ENCODE peak calls at places on chromosomes 5 and 9, in four cellular contexts. F is IMR-90, P is upper lobe of right lung, Z is fibroblast of the aortic adventitia. O is an unnamed sample.

GRCh38 chr5:111984044-111984443 is 227.1 kb upstream of the NREP start:
- DNase-seq in F (peak), P (no peak), Z (peak), O (no peak)

GRCh38 chr5:148388692-148389091 is 4.9 kb downstream of the FBXO38 start:
- DNase-seq in F (peak), P (no peak), Z (peak), O (no peak)

GRCh38 chr9:126690431-126691051 is 76.8 kb downstream of the LMX1B start:
- DNase-seq in F (no peak), P (peak), Z (no peak), O (no peak)

GRCh38 chr5:110031402-110032140 is 341.8 kb downstream of the MAN2A1 start:
- DNase-seq in F (no peak), P (no peak), Z (no peak), O (peak)

GRCh38 chr5:122163151-122164069 is 34.1 kb downstream of the ZNF474 start:
- DNase-seq in F (peak), P (no peak), Z (peak), O (no peak)

GRCh38 chr5:155822177-155822576 is 504.8 kb upstream of the SGCD start:
- DNase-seq in F (no peak), P (no peak), Z (no peak), O (no peak)

GRCh38 chr5:112995764-112996618 is 19.4 kb downstream of the DCP2 start:
- DNase-seq in F (peak), P (no peak), Z (peak), O (peak)

GRCh38 chr5:132677191-132677590 is 3.4 kb downstream of the IL4 start:
- DNase-seq in F (peak), P (peak), Z (peak), O (no peak)

GRCh38 chr5:10441992-10442435 is 335 bp downstream of the ROPN1L start:
- DNase-seq in F (no peak), P (no peak), Z (no peak), O (no peak)

GRCh38 chr5:146825033-146825432 is 53.5 kb downstream of the PPP2R2B start:
- DNase-seq in F (peak), P (no peak), Z (peak), O (peak)

GRCh38 chr9:36739538-36740116 is 166.9 kb downstream of the MELK start:
- DNase-seq in F (no peak), P (no peak), Z (no peak), O (no peak)

GRCh38 chr9:4137755-4138154 is 162.1 kb downstream of the GLIS3 start:
- DNase-seq in F (peak), P (no peak), Z (peak), O (no peak)

GRCh38 chr5:138807182-138807581 is 54.0 kb downstream of the CTNNA1 start:
- DNase-seq in F (no peak), P (no peak), Z (no peak), O (peak)

GRCh38 chr5:74257645-74258328 is 382.7 kb downstream of the ENC1 start:
- DNase-seq in F (peak), P (no peak), Z (peak), O (no peak)

GRCh38 chr5:116738270-116738947 is 163.8 kb upstream of the SEMA6A start:
- DNase-seq in F (no peak), P (no peak), Z (no peak), O (no peak)

GRCh38 chr5:122871669-122872068 is 26.3 kb downstream of the SNX24 start:
- DNase-seq in F (no peak), P (no peak), Z (peak), O (no peak)

GRCh38 chr9:124054671-124055212 is 43.2 kb downstream of the LHX2 start:
- DNase-seq in F (peak), P (peak), Z (peak), O (no peak)

GRCh38 chr9:94802795-94803194 is 76.3 kb downstream of the AOPEP start:
- DNase-seq in F (peak), P (no peak), Z (no peak), O (no peak)
- H3K4me3 ChIP-seq in F (no peak), P (no peak), Z (no peak), O (no peak)

GRCh38 chr9:131685753-131686706 is 53.8 kb downstream of the RAPGEF1 start:
- DNase-seq in F (no peak), P (no peak), Z (no peak), O (no peak)
- H3K4me3 ChIP-seq in F (no peak), P (no peak), Z (no peak), O (no peak)

DNA sequence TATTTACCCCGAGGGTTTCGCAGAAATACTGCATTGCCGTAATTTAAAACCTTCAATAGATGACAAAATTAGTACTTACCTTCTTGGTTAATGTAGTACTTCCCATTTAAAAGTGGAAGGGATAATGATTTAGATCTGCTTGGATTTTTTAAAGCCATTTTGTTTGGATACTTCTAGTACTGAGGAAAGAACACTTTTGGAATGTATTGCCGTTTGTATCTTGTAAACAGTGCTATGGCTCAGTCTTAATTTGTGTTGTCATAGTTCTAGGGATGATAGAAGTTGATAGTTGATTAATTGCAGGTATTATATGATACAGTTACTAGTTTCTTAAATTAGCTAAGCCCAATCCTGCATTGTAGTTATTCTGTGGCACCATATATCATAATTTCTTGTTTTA is 33.1 kb downstream of the TNPO1 start:
- DNase-seq in F (no peak), P (no peak), Z (no peak), O (no peak)
- H3K4me3 ChIP-seq in F (peak), P (peak), Z (peak), O (peak)

DNA sequence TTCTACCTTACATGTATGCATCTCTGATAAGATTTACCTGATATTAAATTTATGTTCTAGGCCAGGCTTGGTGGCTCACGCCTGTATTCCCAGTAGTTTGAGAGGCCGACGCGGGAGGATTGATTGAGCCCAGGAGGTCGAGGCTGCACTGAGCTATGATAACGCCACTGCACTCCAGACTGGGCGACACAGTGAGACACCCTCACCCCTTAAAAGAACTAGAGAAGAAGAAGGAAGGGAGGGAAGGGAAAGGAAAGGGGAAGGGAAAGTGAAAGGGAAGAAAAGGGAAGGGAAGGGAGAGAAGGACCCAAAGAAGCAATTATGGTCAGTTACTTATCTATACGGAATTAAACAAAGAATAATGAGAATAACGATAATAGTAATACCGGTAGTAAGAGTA is 1.2 kb upstream of the RFK start:
- DNase-seq in F (no peak), P (no peak), Z (no peak), O (no peak)
- H3K4me3 ChIP-seq in F (no peak), P (peak), Z (no peak), O (peak)

GRCh38 chr9:16191691-16192402 is 639.0 kb downstream of the CCDC171 start:
- DNase-seq in F (peak), P (peak), Z (peak), O (peak)

GRCh38 chr9:16196206-16196605 is 643.4 kb downstream of the CCDC171 start:
- DNase-seq in F (peak), P (no peak), Z (peak), O (no peak)

GRCh38 chr9:16197578-16198370 is 644.9 kb downstream of the CCDC171 start:
- DNase-seq in F (peak), P (no peak), Z (no peak), O (no peak)

GRCh38 chr9:16191237-16191636 is 638.4 kb downstream of the CCDC171 start:
- DNase-seq in F (peak), P (no peak), Z (peak), O (no peak)

GRCh38 chr9:16192403-16193017 is 639.7 kb downstream of the CCDC171 start:
- DNase-seq in F (peak), P (no peak), Z (peak), O (no peak)
- H3K4me3 ChIP-seq in F (no peak), P (no peak), Z (peak), O (no peak)

GRCh38 chr9:34204011-34204635 is 25.3 kb downstream of the UBAP1 start:
- DNase-seq in F (no peak), P (no peak), Z (peak), O (no peak)

GRCh38 chr9:34206561-34206960 is 27.7 kb downstream of the UBAP1 start:
- DNase-seq in F (no peak), P (no peak), Z (peak), O (no peak)

GRCh38 chr9:34197756-34198711 is 19.2 kb downstream of the UBAP1 start:
- DNase-seq in F (no peak), P (peak), Z (no peak), O (peak)

GRCh38 chr9:34200092-34200491 is 21.2 kb downstream of the UBAP1 start:
- DNase-seq in F (no peak), P (no peak), Z (no peak), O (no peak)

GRCh38 chr9:34203275-34204010 is 24.6 kb downstream of the UBAP1 start:
- DNase-seq in F (no peak), P (no peak), Z (peak), O (no peak)
- H3K4me3 ChIP-seq in F (no peak), P (no peak), Z (no peak), O (no peak)

GRCh38 chr5:173573126-173573960 is 43.1 kb downstream of the BOD1 start:
- DNase-seq in F (peak), P (peak), Z (peak), O (peak)
- H3K4me3 ChIP-seq in F (no peak), P (no peak), Z (peak), O (no peak)

GRCh38 chr5:80745490-80745889 is 90.7 kb upstream of the DHFR start:
- DNase-seq in F (peak), P (no peak), Z (no peak), O (no peak)

GRCh38 chr5:80752427-80752826 is 97.6 kb upstream of the DHFR start:
- DNase-seq in F (no peak), P (no peak), Z (no peak), O (no peak)

GRCh38 chr5:80753712-80754111 is 98.9 kb upstream of the DHFR start:
- DNase-seq in F (no peak), P (no peak), Z (no peak), O (no peak)

GRCh38 chr5:80744149-80744548 is 89.4 kb upstream of the DHFR start:
- DNase-seq in F (no peak), P (no peak), Z (no peak), O (no peak)

DNA sequence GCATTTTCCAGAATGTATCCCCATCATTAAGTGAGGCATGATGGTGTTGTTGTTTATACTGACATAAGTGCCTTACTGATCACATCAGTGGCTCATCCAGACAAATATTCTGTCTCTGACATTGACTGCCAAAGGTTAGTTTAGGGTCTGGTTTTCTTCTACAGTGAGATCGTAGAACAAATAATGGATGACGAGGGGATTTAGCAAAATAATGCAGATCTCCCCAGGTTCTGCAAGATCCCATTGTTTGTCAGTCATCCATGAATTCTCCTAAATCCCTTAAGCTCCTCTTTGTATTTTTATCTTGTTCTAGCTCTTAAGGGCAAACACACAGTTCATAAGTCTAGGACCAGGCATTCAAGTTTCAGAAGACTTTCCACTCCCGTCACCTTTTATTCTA is 93.1 kb upstream of the DHFR start:
- DNase-seq in F (no peak), P (no peak), Z (no peak), O (no peak)
- H3K4me3 ChIP-seq in F (no peak), P (no peak), Z (no peak), O (no peak)

GRCh38 chr5:145775411-145775810 is 59.7 kb downstream of the PRELID2 start:
- DNase-seq in F (peak), P (no peak), Z (peak), O (no peak)
- H3K4me3 ChIP-seq in F (no peak), P (no peak), Z (no peak), O (no peak)

GRCh38 chr5:90475436-90475980 is 844 bp downstream of the POLR3G start:
- DNase-seq in F (no peak), P (no peak), Z (no peak), O (no peak)
- H3K4me3 ChIP-seq in F (no peak), P (peak), Z (peak), O (peak)